ENCODE peak calls at places on chromosomes 6 and 20, in eight cellular contexts. G is pancreas, R is HTR-8/SVneo, I is iris pigment epithelial cell, J is SHP77, L is GM23248, S is foreskin keratinocyte, W is NCI-H1436 treated with DMSO at 0.1 percent for 48 hours. B is an unnamed sample.

GRCh38 chr6:138489846-138490245 is 9.4 kb downstream of the NHSL1 start:
- DNase-seq in I (no peak), G (no peak), S (no peak), L (no peak), R (no peak), W (no peak), J (no peak), B (no peak)

GRCh38 chr20:24630486-24631172 is 161.2 kb downstream of the SYNDIG1 start:
- DNase-seq in L (no peak), W (no peak), G (no peak), R (no peak), I (no peak), S (no peak), J (no peak), B (no peak)

GRCh38 chr6:35028781-35029180 is 112.4 kb downstream of the TCP11 start:
- DNase-seq in J (no peak), L (no peak), R (no peak), G (no peak), I (no peak), S (no peak), W (no peak), B (no peak)

GRCh38 chr6:169035381-169036280 is 218.0 kb downstream of the THBS2 start:
- DNase-seq in L (peak; percentile 88), J (no peak), S (peak; percentile 56), I (peak; percentile 76), G (no peak), W (no peak), R (no peak), B (peak; percentile 18)

GRCh38 chr6:113944701-113945100 is 26.2 kb downstream of the HDAC2 start:
- DNase-seq in W (no peak), L (no peak), R (no peak), G (no peak), J (no peak), I (peak; percentile 69), S (no peak), B (no peak)

GRCh38 chr6:96907498-96907897 is 9.8 kb upstream of the NDUFAF4 start:
- DNase-seq in I (peak; percentile 53), J (no peak), S (peak; percentile 11), L (peak; percentile 36), R (no peak), W (no peak), G (no peak), B (no peak)

GRCh38 chr6:79536615-79536968 is 638 bp downstream of the LCA5 start:
- DNase-seq in G (no peak), J (no peak), I (peak; percentile 65), R (no peak), W (no peak), S (peak; percentile 6), L (peak; percentile 74), B (no peak)

GRCh38 chr20:60074276-60074675 is 116.1 kb downstream of the CDH26 start:
- DNase-seq in W (no peak), L (no peak), I (no peak), J (no peak), S (no peak), R (no peak), G (no peak), B (no peak)

GRCh38 chr6:136669299-136669699 is 119.1 kb upstream of the MAP7 start:
- DNase-seq in J (no peak), I (peak; percentile 99), L (peak; percentile 83), W (no peak), S (no peak), G (no peak), R (peak; percentile 9), B (peak; percentile 60)